ENCODE peak calls at places on chromosomes 3 and 15, in four cellular contexts. U is renal cortical epithelial cell, T is NCI-H748 treated with DMSO at 0.1 percent for 48 hours, H is activated T-cell treated with anti-CD3 and anti-CD28 coated beads for 1 hour. F is an unnamed sample.

GRCh38 chr3:32410367-32411246 is 19.0 kb downstream of the CMTM7 start:
- DNase-seq in U (no peak), T (no peak), H (no peak), F (no peak)

GRCh38 chr15:99106417-99107220 is 1.7 kb downstream of the SYNM start:
- DNase-seq in U (no peak), T (no peak), H (no peak), F (no peak)

GRCh38 chr3:190624282-190624681 is 110.4 kb downstream of the IL1RAP start:
- DNase-seq in U (no peak), T (no peak), H (no peak), F (no peak)

GRCh38 chr3:135452881-135453280 is 512.6 kb upstream of the PPP2R3A start:
- DNase-seq in U (no peak), T (no peak), H (no peak), F (no peak)

GRCh38 chr15:66706225-66706732 is 4.2 kb downstream of the SMAD6 start:
- DNase-seq in U (no peak), T (no peak), H (no peak), F (no peak)

GRCh38 chr15:58604455-58604923 is 145.0 kb downstream of the ADAM10 start:
- DNase-seq in U (no peak), T (no peak), H (no peak), F (no peak)

GRCh38 chr15:81400640-81401236 is 26.7 kb upstream of the TMC3 start:
- DNase-seq in U (peak), T (peak), H (no peak), F (peak)

GRCh38 chr3:128588147-128588546 is 62.5 kb downstream of the RPN1 start:
- DNase-seq in U (no peak), T (no peak), H (no peak), F (no peak)

GRCh38 chr3:158744567-158745288 is 12.5 kb upstream of the RARRES1 start:
- DNase-seq in U (no peak), T (no peak), H (no peak), F (no peak)

GRCh38 chr15:91302588-91303439 is 202.8 kb downstream of the SV2B start:
- DNase-seq in U (peak), T (peak), H (no peak), F (no peak)

GRCh38 chr3:127762077-127762786 is 60.1 kb downstream of the MGLL start:
- DNase-seq in U (no peak), T (no peak), H (no peak), F (no peak)

GRCh38 chr15:72796210-72796514 is 12.6 kb upstream of the ADPGK start:
- DNase-seq in U (no peak), T (no peak), H (no peak), F (no peak)

GRCh38 chr3:138569090-138569489 is 25.0 kb downstream of the CEP70 start:
- DNase-seq in U (no peak), T (no peak), H (no peak), F (no peak)

GRCh38 chr3:124413393-124413792 is 316.9 kb upstream of the UMPS start:
- DNase-seq in U (no peak), T (no peak), H (no peak), F (no peak)

GRCh38 chr3:169790687-169791429 is 17.7 kb downstream of the MYNN start:
- DNase-seq in U (no peak), T (no peak), H (no peak), F (no peak)

GRCh38 chr3:127375151-127375937 is 87.5 kb upstream of the PRR20G start:
- DNase-seq in U (no peak), T (no peak), H (no peak), F (no peak)

GRCh38 chr3:148601766-148602685 is 95.7 kb upstream of the AGTR1 start:
- DNase-seq in U (peak), T (no peak), H (no peak), F (no peak)

GRCh38 chr3:71101014-71101413 is 482.5 kb downstream of the FOXP1 start:
- DNase-seq in U (peak), T (no peak), H (no peak), F (no peak)

GRCh38 chr3:185688808-185689207 is 102.7 kb downstream of the SENP2 start:
- DNase-seq in U (peak), T (no peak), H (no peak), F (no peak)

GRCh38 chr3:26535151-26535550 is 87.4 kb upstream of the LRRC3B start:
- DNase-seq in U (no peak), T (no peak), H (no peak), F (no peak)

GRCh38 chr3:63609408-63609807 is 43.1 kb upstream of the SNTN start:
- DNase-seq in U (no peak), T (no peak), H (no peak), F (no peak)

GRCh38 chr3:86793786-86794185 is 197.2 kb downstream of the VGLL3 start:
- DNase-seq in U (peak), T (no peak), H (no peak), F (no peak)

GRCh38 chr3:131796558-131796957 is 238.3 kb downstream of the CPNE4 start:
- DNase-seq in U (no peak), T (no peak), H (no peak), F (no peak)

GRCh38 chr3:188482929-188483328 is 329.0 kb downstream of the LPP start:
- DNase-seq in U (no peak), T (no peak), H (no peak), F (no peak)

GRCh38 chr15:77529394-77530159 is 103.1 kb downstream of the LINGO1 start:
- DNase-seq in U (no peak), T (no peak), H (no peak), F (no peak)

GRCh38 chr15:77592768-77593167 is 39.9 kb downstream of the LINGO1 start:
- DNase-seq in U (no peak), T (no peak), H (no peak), F (no peak)

GRCh38 chr3:30770387-30770786 is 124.1 kb downstream of the GADL1 start:
- DNase-seq in U (peak), T (no peak), H (no peak), F (no peak)

GRCh38 chr3:88013592-88013991 is 45.2 kb downstream of the CGGBP1 start:
- DNase-seq in U (no peak), T (no peak), H (no peak), F (no peak)

GRCh38 chr3:123732447-123732846 is 147.6 kb upstream of the HACD2 start:
- DNase-seq in U (peak), T (no peak), H (no peak), F (no peak)

GRCh38 chr15:28873585-28874139 is 12.1 kb upstream of the APBA2 start:
- DNase-seq in U (no peak), T (no peak), H (no peak), F (no peak)

GRCh38 chr15:101060576-101061551 is 141.7 kb downstream of the LRRK1 start:
- DNase-seq in U (no peak), T (no peak), H (no peak), F (no peak)

GRCh38 chr3:39559543-39559942 is 92.1 kb downstream of the MOBP start:
- DNase-seq in U (no peak), T (no peak), H (no peak), F (no peak)

GRCh38 chr3:76131396-76132153 is 346.2 kb upstream of the ZNF717 start:
- DNase-seq in U (peak), T (no peak), H (no peak), F (no peak)

GRCh38 chr3:24830230-24831152 is 335.8 kb upstream of the THRB start:
- DNase-seq in U (no peak), T (no peak), H (no peak), F (no peak)

GRCh38 chr3:55525436-55525835 is 38.3 kb upstream of the WNT5A start:
- DNase-seq in U (no peak), T (no peak), H (no peak), F (no peak)

GRCh38 chr15:27095809-27096580 is 125.0 kb downstream of the GABRG3 start:
- DNase-seq in U (peak), T (peak), H (no peak), F (no peak)

GRCh38 chr15:52790166-52790708 is at the start of gene ONECUT1:
- DNase-seq in U (no peak), T (no peak), H (no peak), F (no peak)

GRCh38 chr3:181695661-181696491 is 15.8 kb upstream of the SOX2 start:
- DNase-seq in U (no peak), T (no peak), H (no peak), F (no peak)